ENCODE peak calls at places on chromosomes 7 and 10, in four cellular contexts. One of them, this sample, is unnamed.

GRCh38 chr10:118452098-118452497 is 110.0 kb upstream of the FAM204A start:
- DNase-seq in stimulated activated CD8-positive, alpha-beta memory T cell treated with anti-CD3 and anti-CD28 coated beads, Interleukin-15, amount 100 ng/mL, for 48 hours: no peak
- DNase-seq in RWPE1: no peak
- DNase-seq in NCI-H1105: no peak
- DNase-seq in this sample: no peak

GRCh38 chr10:62050941-62051433 is 149.5 kb downstream of the ARID5B start:
- DNase-seq in stimulated activated CD8-positive, alpha-beta memory T cell treated with anti-CD3 and anti-CD28 coated beads, Interleukin-15, amount 100 ng/mL, for 48 hours: peak
- DNase-seq in RWPE1: peak
- DNase-seq in NCI-H1105: no peak
- DNase-seq in this sample: peak

GRCh38 chr7:18583305-18583704 is 87.8 kb downstream of the HDAC9 start:
- DNase-seq in stimulated activated CD8-positive, alpha-beta memory T cell treated with anti-CD3 and anti-CD28 coated beads, Interleukin-15, amount 100 ng/mL, for 48 hours: no peak
- DNase-seq in RWPE1: no peak
- DNase-seq in NCI-H1105: no peak
- DNase-seq in this sample: no peak

GRCh38 chr10:100238429-100238828 is 9.0 kb upstream of the CHUK start:
- DNase-seq in stimulated activated CD8-positive, alpha-beta memory T cell treated with anti-CD3 and anti-CD28 coated beads, Interleukin-15, amount 100 ng/mL, for 48 hours: no peak
- DNase-seq in RWPE1: no peak
- DNase-seq in NCI-H1105: no peak
- DNase-seq in this sample: no peak

GRCh38 chr7:123635551-123636359 is 19.9 kb upstream of the LMOD2 start:
- DNase-seq in stimulated activated CD8-positive, alpha-beta memory T cell treated with anti-CD3 and anti-CD28 coated beads, Interleukin-15, amount 100 ng/mL, for 48 hours: no peak
- DNase-seq in RWPE1: peak
- DNase-seq in NCI-H1105: no peak
- DNase-seq in this sample: no peak

GRCh38 chr10:34764347-34764991 is 50.6 kb downstream of the PARD3 start:
- DNase-seq in stimulated activated CD8-positive, alpha-beta memory T cell treated with anti-CD3 and anti-CD28 coated beads, Interleukin-15, amount 100 ng/mL, for 48 hours: no peak
- DNase-seq in RWPE1: no peak
- DNase-seq in NCI-H1105: peak
- DNase-seq in this sample: no peak

GRCh38 chr10:127872871-127873600 is 19.7 kb downstream of the CLRN3 start:
- DNase-seq in stimulated activated CD8-positive, alpha-beta memory T cell treated with anti-CD3 and anti-CD28 coated beads, Interleukin-15, amount 100 ng/mL, for 48 hours: no peak
- DNase-seq in RWPE1: no peak
- DNase-seq in NCI-H1105: no peak
- DNase-seq in this sample: no peak

GRCh38 chr10:110209926-110210662 is 2.7 kb downstream of the MXI1 start:
- DNase-seq in stimulated activated CD8-positive, alpha-beta memory T cell treated with anti-CD3 and anti-CD28 coated beads, Interleukin-15, amount 100 ng/mL, for 48 hours: no peak
- DNase-seq in RWPE1: peak
- DNase-seq in NCI-H1105: no peak
- DNase-seq in this sample: no peak

GRCh38 chr10:61870521-61870895 is 31.0 kb upstream of the ARID5B start:
- DNase-seq in stimulated activated CD8-positive, alpha-beta memory T cell treated with anti-CD3 and anti-CD28 coated beads, Interleukin-15, amount 100 ng/mL, for 48 hours: no peak
- DNase-seq in RWPE1: no peak
- DNase-seq in NCI-H1105: no peak
- DNase-seq in this sample: no peak

GRCh38 chr10:85008493-85009181 is 680.2 kb downstream of the CCSER2 start:
- DNase-seq in stimulated activated CD8-positive, alpha-beta memory T cell treated with anti-CD3 and anti-CD28 coated beads, Interleukin-15, amount 100 ng/mL, for 48 hours: no peak
- DNase-seq in RWPE1: no peak
- DNase-seq in NCI-H1105: no peak
- DNase-seq in this sample: no peak

GRCh38 chr7:1889556-1890181 is 219.6 kb downstream of the ELFN1 start:
- DNase-seq in stimulated activated CD8-positive, alpha-beta memory T cell treated with anti-CD3 and anti-CD28 coated beads, Interleukin-15, amount 100 ng/mL, for 48 hours: no peak
- DNase-seq in RWPE1: no peak
- DNase-seq in NCI-H1105: no peak
- DNase-seq in this sample: no peak

GRCh38 chr7:112001089-112001826 is 204.9 kb downstream of the DOCK4 start:
- DNase-seq in stimulated activated CD8-positive, alpha-beta memory T cell treated with anti-CD3 and anti-CD28 coated beads, Interleukin-15, amount 100 ng/mL, for 48 hours: no peak
- DNase-seq in RWPE1: peak
- DNase-seq in NCI-H1105: no peak
- DNase-seq in this sample: no peak

GRCh38 chr7:94295805-94296204 is 98.9 kb upstream of the COL1A2 start:
- DNase-seq in stimulated activated CD8-positive, alpha-beta memory T cell treated with anti-CD3 and anti-CD28 coated beads, Interleukin-15, amount 100 ng/mL, for 48 hours: no peak
- DNase-seq in RWPE1: no peak
- DNase-seq in NCI-H1105: no peak
- DNase-seq in this sample: no peak

GRCh38 chr10:30247704-30248103 is 101.4 kb downstream of the MTPAP start:
- DNase-seq in stimulated activated CD8-positive, alpha-beta memory T cell treated with anti-CD3 and anti-CD28 coated beads, Interleukin-15, amount 100 ng/mL, for 48 hours: no peak
- DNase-seq in RWPE1: no peak
- DNase-seq in NCI-H1105: no peak
- DNase-seq in this sample: no peak

GRCh38 chr7:2063562-2064360 is 169.0 kb downstream of the MAD1L1 start:
- DNase-seq in stimulated activated CD8-positive, alpha-beta memory T cell treated with anti-CD3 and anti-CD28 coated beads, Interleukin-15, amount 100 ng/mL, for 48 hours: no peak
- DNase-seq in RWPE1: peak
- DNase-seq in NCI-H1105: no peak
- DNase-seq in this sample: no peak

GRCh38 chr10:130727766-130728490 is 583.6 kb downstream of the TCERG1L start:
- DNase-seq in stimulated activated CD8-positive, alpha-beta memory T cell treated with anti-CD3 and anti-CD28 coated beads, Interleukin-15, amount 100 ng/mL, for 48 hours: no peak
- DNase-seq in RWPE1: no peak
- DNase-seq in NCI-H1105: no peak
- DNase-seq in this sample: no peak

GRCh38 chr10:35011771-35012191 is 78.4 kb downstream of the CUL2 start:
- DNase-seq in stimulated activated CD8-positive, alpha-beta memory T cell treated with anti-CD3 and anti-CD28 coated beads, Interleukin-15, amount 100 ng/mL, for 48 hours: no peak
- DNase-seq in RWPE1: no peak
- DNase-seq in NCI-H1105: no peak
- DNase-seq in this sample: no peak

GRCh38 chr7:84248267-84248666 is 53.7 kb upstream of the SEMA3A start:
- DNase-seq in stimulated activated CD8-positive, alpha-beta memory T cell treated with anti-CD3 and anti-CD28 coated beads, Interleukin-15, amount 100 ng/mL, for 48 hours: no peak
- DNase-seq in RWPE1: no peak
- DNase-seq in NCI-H1105: no peak
- DNase-seq in this sample: no peak

GRCh38 chr7:103632972-103633371 is 187.0 kb upstream of the SLC26A5 start:
- DNase-seq in stimulated activated CD8-positive, alpha-beta memory T cell treated with anti-CD3 and anti-CD28 coated beads, Interleukin-15, amount 100 ng/mL, for 48 hours: no peak
- DNase-seq in RWPE1: peak
- DNase-seq in NCI-H1105: no peak
- DNase-seq in this sample: no peak

GRCh38 chr10:73625004-73625883 is 16.0 kb downstream of the MYOZ1 start:
- DNase-seq in stimulated activated CD8-positive, alpha-beta memory T cell treated with anti-CD3 and anti-CD28 coated beads, Interleukin-15, amount 100 ng/mL, for 48 hours: no peak
- DNase-seq in RWPE1: peak
- DNase-seq in NCI-H1105: peak
- DNase-seq in this sample: no peak

GRCh38 chr10:31314256-31315183 is 4.5 kb upstream of the ZEB1 start:
- DNase-seq in stimulated activated CD8-positive, alpha-beta memory T cell treated with anti-CD3 and anti-CD28 coated beads, Interleukin-15, amount 100 ng/mL, for 48 hours: no peak
- DNase-seq in RWPE1: no peak
- DNase-seq in NCI-H1105: no peak
- DNase-seq in this sample: no peak

GRCh38 chr10:3071405-3072198 is 4.3 kb downstream of the PFKP start:
- DNase-seq in stimulated activated CD8-positive, alpha-beta memory T cell treated with anti-CD3 and anti-CD28 coated beads, Interleukin-15, amount 100 ng/mL, for 48 hours: no peak
- DNase-seq in RWPE1: peak
- DNase-seq in NCI-H1105: no peak
- DNase-seq in this sample: no peak

GRCh38 chr7:1204460-1204859 is 28.2 kb upstream of the UNCX start:
- DNase-seq in stimulated activated CD8-positive, alpha-beta memory T cell treated with anti-CD3 and anti-CD28 coated beads, Interleukin-15, amount 100 ng/mL, for 48 hours: no peak
- DNase-seq in RWPE1: no peak
- DNase-seq in NCI-H1105: no peak
- DNase-seq in this sample: no peak

GRCh38 chr10:104327745-104328635 is 10.3 kb downstream of the ITPRIP start:
- DNase-seq in stimulated activated CD8-positive, alpha-beta memory T cell treated with anti-CD3 and anti-CD28 coated beads, Interleukin-15, amount 100 ng/mL, for 48 hours: no peak
- DNase-seq in RWPE1: peak
- DNase-seq in NCI-H1105: no peak
- DNase-seq in this sample: no peak

GRCh38 chr10:7296648-7297047 is 114.2 kb downstream of the SFMBT2 start:
- DNase-seq in stimulated activated CD8-positive, alpha-beta memory T cell treated with anti-CD3 and anti-CD28 coated beads, Interleukin-15, amount 100 ng/mL, for 48 hours: no peak
- DNase-seq in RWPE1: no peak
- DNase-seq in NCI-H1105: no peak
- DNase-seq in this sample: no peak

GRCh38 chr10:6877351-6878066 is 297.4 kb upstream of the PRKCQ start:
- DNase-seq in stimulated activated CD8-positive, alpha-beta memory T cell treated with anti-CD3 and anti-CD28 coated beads, Interleukin-15, amount 100 ng/mL, for 48 hours: no peak
- DNase-seq in RWPE1: no peak
- DNase-seq in NCI-H1105: no peak
- DNase-seq in this sample: no peak

GRCh38 chr10:77320852-77321496 is 316.6 kb downstream of the KCNMA1 start:
- DNase-seq in stimulated activated CD8-positive, alpha-beta memory T cell treated with anti-CD3 and anti-CD28 coated beads, Interleukin-15, amount 100 ng/mL, for 48 hours: no peak
- DNase-seq in RWPE1: no peak
- DNase-seq in NCI-H1105: no peak
- DNase-seq in this sample: no peak

This sample was measured in central memory CD8-positive, alpha-beta T cell.